ENCODE peak calls at places on chromosome 2, in four cellular contexts. E is H9, Q is IMR-90, B is H1. R is an unnamed sample.
A peak's percentile ranks its signal among the peaks of the same experiment; 100 is the strongest.

GRCh38 chr2:133780099-133780996 is 212.1 kb upstream of the NCKAP5 start:
- DNase-seq in E (peak; percentile 47), Q (peak; percentile 86), B (peak; percentile 75), R (peak; percentile 85)

GRCh38 chr2:88765154-88765948 is 73.9 kb downstream of the RPIA start:
- DNase-seq in Q (peak; percentile 4), B (peak; percentile 82), E (peak; percentile 68), R (peak; percentile 76)

GRCh38 chr2:118003396-118003824 is 10.5 kb downstream of the CCDC93 start:
- DNase-seq in E (peak; percentile 60), Q (peak; percentile 85), B (peak; percentile 55), R (peak; percentile 87)

GRCh38 chr2:49165662-49166061 is 11.3 kb upstream of the FSHR start:
- DNase-seq in Q (no peak), E (no peak), B (no peak), R (no peak)

GRCh38 chr2:162712598-162712997 is 126.0 kb downstream of the KCNH7 start:
- DNase-seq in B (no peak), Q (no peak), E (no peak), R (no peak)

GRCh38 chr2:146363731-146364130 is 1481.1 kb upstream of the ACVR2A start:
- DNase-seq in Q (peak; percentile 38), E (no peak), B (no peak), R (no peak)

GRCh38 chr2:222952204-222952603 is 91.4 kb downstream of the ACSL3 start:
- DNase-seq in B (no peak), Q (no peak), E (no peak), R (no peak)

GRCh38 chr2:167127135-167127534 is 238.9 kb downstream of the XIRP2 start:
- DNase-seq in B (no peak), Q (peak; percentile 44), E (no peak), R (peak; percentile 36)

GRCh38 chr2:234805826-234806225 is 146.0 kb upstream of the SH3BP4 start:
- DNase-seq in E (no peak), Q (no peak), B (no peak), R (no peak)

GRCh38 chr2:122074201-122074600 is 318.8 kb downstream of the TSN start:
- DNase-seq in E (no peak), Q (no peak), B (no peak), R (no peak)

GRCh38 chr2:46684661-46685060 is 205.3 kb downstream of the TMEM247 start:
- DNase-seq in B (no peak), E (no peak), Q (no peak), R (no peak)

GRCh38 chr2:216497808-216498366 is 757 bp upstream of the RPL37A start:
- DNase-seq in E (no peak), Q (no peak), B (no peak), R (no peak)

GRCh38 chr2:65576861-65577601 is 144.6 kb upstream of the SPRED2 start:
- DNase-seq in B (no peak), E (no peak), Q (peak; percentile 95), R (peak; percentile 92)

GRCh38 chr2:55043841-55044240 is 6.4 kb downstream of the RTN4 start:
- DNase-seq in Q (no peak), B (no peak), E (no peak), R (no peak)

GRCh38 chr2:30567317-30567716 is 120.3 kb downstream of the LCLAT1 start:
- DNase-seq in E (no peak), Q (no peak), B (no peak), R (no peak)

GRCh38 chr2:46344696-46345095 is 47.5 kb downstream of the EPAS1 start:
- DNase-seq in E (no peak), Q (no peak), B (no peak), R (no peak)

GRCh38 chr2:46390036-46390435 is 89.3 kb upstream of the TMEM247 start:
- DNase-seq in B (no peak), Q (no peak), E (no peak), R (no peak)

GRCh38 chr2:58762176-58762781 is 521.2 kb upstream of the FANCL start:
- DNase-seq in E (peak; percentile 83), B (peak; percentile 84), Q (peak; percentile 28), R (peak; percentile 91)

GRCh38 chr2:10547011-10547410 is 98.9 kb upstream of the ODC1 start:
- DNase-seq in B (no peak), E (no peak), Q (peak; percentile 58), R (peak; percentile 94)

GRCh38 chr2:120320318-120320851 is 25.6 kb upstream of the INHBB start:
- DNase-seq in E (no peak), Q (peak; percentile 20), B (no peak), R (no peak)

GRCh38 chr2:120318626-120319025 is 27.3 kb upstream of the INHBB start:
- DNase-seq in B (no peak), Q (no peak), E (no peak), R (no peak)

GRCh38 chr2:120317916-120318315 is 28.0 kb upstream of the INHBB start:
- DNase-seq in E (no peak), B (no peak), Q (no peak), R (no peak)

GRCh38 chr2:120319135-120319534 is 26.8 kb upstream of the INHBB start:
- DNase-seq in Q (no peak), B (no peak), E (no peak), R (no peak)

GRCh38 chr2:120319686-120320317 is 26.1 kb upstream of the INHBB start:
- DNase-seq in B (no peak), E (no peak), Q (no peak), R (no peak)
- H4K5ac ChIP-seq in B (no peak overlapping the region), E (no peak overlapping the region), Q (no peak overlapping the region), R (no peak overlapping the region)

GRCh38 chr2:43129676-43130547 is 96.5 kb downstream of the ZFP36L2 start:
- DNase-seq in Q (peak; percentile 43), B (no peak), E (no peak), R (no peak)
- H4K5ac ChIP-seq in Q (no peak overlapping the region), B (no peak overlapping the region), E (no peak overlapping the region), R (no peak overlapping the region)

GRCh38 chr2:86230961-86231360 is 31.7 kb downstream of the MRPL35 start:
- DNase-seq in E (no peak), B (no peak), Q (no peak), R (no peak)
- H4K5ac ChIP-seq in E (no peak overlapping the region), B (no peak overlapping the region), Q (no peak overlapping the region), R (no peak overlapping the region)

DNA sequence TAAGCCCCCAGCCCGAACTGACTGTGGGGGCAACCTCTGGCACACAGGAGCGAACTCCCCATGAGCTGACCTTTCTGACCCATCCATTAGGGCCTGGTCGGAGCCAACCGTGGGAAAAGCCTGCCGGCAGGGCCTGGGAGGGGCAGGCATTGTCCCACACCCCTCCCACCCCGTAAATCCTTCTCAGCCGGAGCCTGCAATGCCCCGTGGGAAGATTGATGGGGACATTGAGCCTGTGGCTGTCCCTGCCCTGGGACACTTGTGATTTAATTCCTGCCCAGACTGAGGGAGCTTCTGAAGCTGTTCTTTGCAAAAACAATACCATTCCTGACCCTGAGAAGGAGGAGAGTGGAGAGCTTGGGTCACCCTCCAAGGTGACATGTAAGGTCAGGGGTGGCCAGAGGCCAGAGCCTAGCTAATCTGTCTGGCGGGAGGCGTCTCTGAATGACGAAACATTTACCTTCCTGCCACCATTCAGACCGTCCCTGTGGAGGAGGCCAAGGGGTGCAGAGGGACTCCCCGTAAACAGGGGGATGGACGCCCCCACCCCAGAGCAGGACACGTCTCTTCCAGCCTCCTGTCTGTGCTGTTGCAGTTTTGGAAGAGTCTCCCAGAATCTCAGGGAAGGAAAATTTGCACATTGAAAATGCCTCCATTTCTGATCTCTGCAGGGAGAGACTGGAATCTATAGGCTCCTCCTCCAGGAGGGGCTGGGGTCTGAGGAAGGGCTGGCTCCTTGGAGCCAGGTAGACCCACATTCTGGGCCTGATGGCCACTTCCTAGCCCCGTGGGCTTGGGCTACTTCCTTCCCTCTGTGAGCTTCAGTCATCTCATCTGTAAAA is 51.2 kb upstream of the HS6ST1 start:
- DNase-seq in Q (no peak), E (no peak), B (no peak), R (no peak)
- H4K5ac ChIP-seq in Q (peak overlapping the region; percentile 13), E (no peak overlapping the region), B (no peak overlapping the region), R (no peak overlapping the region)

R was measured in mesendoderm.